ENCODE peak calls at places on chromosomes 5 and 9, in six cellular contexts. A is testis, U is PC-3, E is hepatocyte, K is prostate gland, Q is GM23248. R is an unnamed sample.
A peak's percentile ranks its signal among the peaks of the same experiment; 100 is the strongest.

GRCh38 chr9:136722969-136723356 is 10.6 kb downstream of the DIPK1B start:
- DNase-seq in Q (no peak), K (no peak), U (peak; percentile 5), E (no peak), A (no peak), R (no peak)

GRCh38 chr5:175652741-175653663 is 4.9 kb upstream of the HRH2 start:
- DNase-seq in A (no peak), U (no peak), K (no peak), Q (no peak), E (no peak), R (no peak)

GRCh38 chr9:113614843-113615648 is 151.5 kb downstream of the RGS3 start:
- DNase-seq in E (peak; percentile 55), Q (peak; percentile 80), A (peak; percentile 61), K (no peak), U (no peak), R (no peak)

GRCh38 chr5:16565118-16565517 is 51.7 kb downstream of the RETREG1 start:
- DNase-seq in U (no peak), K (no peak), A (no peak), E (no peak), Q (no peak), R (no peak)

GRCh38 chr5:157460921-157461792 is 1.1 kb downstream of the NIPAL4 start:
- DNase-seq in K (no peak), E (no peak), U (no peak), Q (no peak), A (no peak), R (peak; percentile 45)

GRCh38 chr9:83034587-83034986 is 28.4 kb downstream of the RASEF start:
- DNase-seq in K (no peak), Q (peak; percentile 23), E (no peak), A (no peak), U (peak; percentile 49), R (no peak)

GRCh38 chr5:82174128-82174918 is 103.8 kb downstream of the RPS23 start:
- DNase-seq in U (peak; percentile 79), A (peak; percentile 87), K (no peak), E (peak; percentile 70), Q (peak; percentile 82), R (peak; percentile 93)

GRCh38 chr5:139743001-139743771 is 52.4 kb upstream of the PSD2 start:
- DNase-seq in K (no peak), A (no peak), E (no peak), Q (no peak), U (no peak), R (no peak)

GRCh38 chr9:134173127-134174072 is 9.0 kb upstream of the RNU6ATAC start:
- DNase-seq in Q (no peak), A (no peak), K (no peak), E (no peak), U (no peak), R (no peak)

GRCh38 chr5:173919443-173919842 is 31.3 kb downstream of the CPEB4 start:
- DNase-seq in E (peak; percentile 15), U (peak; percentile 99), A (no peak), Q (peak; percentile 49), K (no peak), R (no peak)

GRCh38 chr9:81589819-81590218 is 99.5 kb downstream of the TLE1 start:
- DNase-seq in E (no peak), U (no peak), K (no peak), A (no peak), Q (no peak), R (no peak)

GRCh38 chr5:86997501-86997900 is 270.2 kb upstream of the RASA1 start:
- DNase-seq in U (no peak), K (no peak), A (no peak), E (no peak), Q (no peak), R (no peak)

GRCh38 chr5:75089137-75089536 is 36.8 kb upstream of the GCNT4 start:
- DNase-seq in Q (peak; percentile 7), E (no peak), U (peak; percentile 71), A (no peak), K (no peak), R (no peak)

GRCh38 chr5:122262107-122262506 is 49.9 kb upstream of the SNCAIP start:
- DNase-seq in K (no peak), Q (peak; percentile 79), A (no peak), E (no peak), U (peak; percentile 3), R (no peak)

GRCh38 chr9:12693141-12693540 is at the start of gene TYRP1:
- DNase-seq in U (no peak), Q (no peak), K (no peak), E (no peak), A (no peak), R (no peak)

GRCh38 chr9:87324613-87325194 is 173.0 kb upstream of the DAPK1 start:
- DNase-seq in U (peak; percentile 58), Q (peak; percentile 75), A (no peak), E (peak; percentile 72), K (peak; percentile 36), R (no peak)

GRCh38 chr9:87320485-87320884 is 177.2 kb upstream of the DAPK1 start:
- DNase-seq in A (no peak), E (no peak), Q (no peak), U (no peak), K (no peak), R (no peak)

GRCh38 chr9:87327567-87328125 is 170.0 kb upstream of the DAPK1 start:
- DNase-seq in Q (peak; percentile 70), K (no peak), E (no peak), U (peak; percentile 23), A (no peak), R (no peak)

GRCh38 chr9:87323933-87324332 is 173.7 kb upstream of the DAPK1 start:
- DNase-seq in E (no peak), Q (no peak), U (no peak), A (no peak), K (no peak), R (no peak)

GRCh38 chr9:87322840-87323635 is 174.6 kb upstream of the DAPK1 start:
- DNase-seq in A (no peak), K (no peak), E (no peak), Q (peak; percentile 77), U (no peak), R (no peak)
- H3K4me1 ChIP-seq in A (no peaks in the 10 kb centered on the region), K (no peaks in the 10 kb centered on the region), E (no peaks in the 10 kb centered on the region), Q (peaks cover 17% of the 10 kb centered on the region), U (no peaks in the 10 kb centered on the region), R (no peaks in the 10 kb centered on the region)

GRCh38 chr9:126295936-126296600 is 30.6 kb upstream of the MVB12B start:
- DNase-seq in A (peak; percentile 12), K (no peak), U (peak; percentile 76), E (no peak), Q (no peak), R (no peak)
- H3K4me3 ChIP-seq in A (no peak overlapping the region), K (no peak overlapping the region), U (no peak overlapping the region), E (no peak overlapping the region), Q (no peak overlapping the region), R (no peak overlapping the region)

GRCh38 chr9:92725266-92725545 is 39.4 kb downstream of the BICD2 start:
- DNase-seq in U (no peak), E (no peak), Q (no peak), A (no peak), K (no peak), R (no peak)
- H3K4me1 ChIP-seq in U (no peaks in the 10 kb centered on the region), E (no peaks in the 10 kb centered on the region), Q (no peaks in the 10 kb centered on the region), A (peaks cover 8% of the 10 kb centered on the region), K (no peaks in the 10 kb centered on the region), R (peaks cover under 1% of the 10 kb centered on the region)

GRCh38 chr9:2158111-2158610 is 143.0 kb downstream of the SMARCA2 start:
- DNase-seq in E (peak; percentile 46), K (peak; percentile 44), Q (peak; percentile 80), U (peak; percentile 56), A (peak; percentile 64), R (peak; percentile 67)
- H3K4me3 ChIP-seq in E (peak overlapping the region; percentile 13), K (peak overlapping the region; percentile 27), Q (peak overlapping the region; percentile 76), U (peak overlapping the region; percentile 78), A (peak overlapping the region; percentile 50), R (peak overlapping the region; percentile 70)

DNA sequence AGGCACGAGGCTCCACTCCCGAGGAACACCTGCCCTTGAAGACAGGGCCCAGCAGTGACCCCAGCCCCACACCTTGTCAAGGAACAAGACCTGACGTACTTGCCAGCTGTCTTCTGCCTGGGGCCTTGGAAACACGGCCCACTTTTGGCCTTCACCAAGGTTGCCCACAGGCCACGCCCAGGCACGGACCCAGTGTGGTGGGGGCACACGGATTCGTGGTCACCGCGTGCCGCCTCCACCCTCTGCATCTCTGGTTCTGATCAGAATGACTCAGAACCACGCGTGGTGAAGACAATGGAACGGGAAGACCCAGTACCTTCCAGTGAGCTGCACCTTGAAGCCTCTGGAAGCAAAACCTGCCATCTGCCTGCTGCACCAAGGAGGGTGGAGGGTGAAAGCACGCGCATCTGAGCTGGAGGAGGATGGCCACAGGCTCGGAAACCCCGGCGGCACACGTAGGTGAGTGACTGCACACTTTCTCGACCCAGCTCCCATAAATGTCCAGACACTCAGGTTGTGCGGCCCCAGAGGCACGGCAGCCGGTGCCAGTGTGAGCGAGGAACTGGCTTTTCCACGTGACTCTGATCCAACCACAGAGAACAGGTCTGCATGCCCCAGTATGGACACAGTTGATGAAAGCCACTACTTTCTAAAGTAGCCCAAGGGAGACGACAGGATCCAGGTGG is 36.5 kb downstream of the LPCAT1 start:
- DNase-seq in E (no peak), K (no peak), U (no peak), Q (no peak), A (no peak), R (no peak)
- H3K4me1 ChIP-seq in E (no peaks in the 10 kb centered on the region), K (no peaks in the 10 kb centered on the region), U (peaks cover 12% of the 10 kb centered on the region), Q (peaks cover 14% of the 10 kb centered on the region), A (no peaks in the 10 kb centered on the region), R (no peaks in the 10 kb centered on the region)

GRCh38 chr9:125749951-125750655 is 2.9 kb downstream of the PBX3 start:
- DNase-seq in E (no peak), U (no peak), K (no peak), Q (peak; percentile 27), A (no peak), R (no peak)
- H3K4me3 ChIP-seq in E (peak overlapping the region; percentile 1), U (peak overlapping the region; percentile 98), K (peak overlapping the region; percentile 84), Q (peak overlapping the region; percentile 88), A (no peak overlapping the region), R (peak overlapping the region; percentile 90)

GRCh38 chr9:68614121-68614520 is 73.4 kb upstream of the TMEM252 start:
- DNase-seq in A (no peak), E (no peak), K (no peak), U (no peak), Q (no peak), R (no peak)
- H3K4me1 ChIP-seq in A (no peaks in the 10 kb centered on the region), E (no peaks in the 10 kb centered on the region), K (no peaks in the 10 kb centered on the region), U (no peaks in the 10 kb centered on the region), Q (no peaks in the 10 kb centered on the region), R (no peaks in the 10 kb centered on the region)

GRCh38 chr9:97564291-97565175 is 63.1 kb downstream of the TMOD1 start:
- DNase-seq in K (peak; percentile 44), U (peak; percentile 64), E (peak; percentile 68), A (no peak), Q (peak; percentile 71), R (peak; percentile 39)
- H3K4me3 ChIP-seq in K (no peak overlapping the region), U (no peak overlapping the region), E (no peak overlapping the region), A (no peak overlapping the region), Q (no peak overlapping the region), R (no peak overlapping the region)

R was measured in endodermal cell.